ENCODE peak calls at places on chromosomes 12 and 14, in seven cellular contexts. N is osteoblast; Y is CD4-positive, alpha-beta memory T cell; D is brain microvascular endothelial cell; S is ovary; Z is CD8-positive, alpha-beta T cell; Q is aorta. K is an unnamed sample.

GRCh38 chr12:124398578-124399227 is 103.8 kb downstream of the RFLNA start:
- DNase-seq in Z (no peak), D (no peak), Y (no peak), Q (peak; percentile 95), S (peak; percentile 79), N (no peak), K (no peak)

GRCh38 chr12:14473707-14474287 is 93.9 kb downstream of the PLBD1 start:
- DNase-seq in N (no peak), Z (no peak), Q (no peak), D (no peak), S (no peak), Y (peak; percentile 39), K (peak; percentile 34)

GRCh38 chr12:125143491-125143890 is 78.3 kb downstream of the AACS start:
- DNase-seq in D (peak; percentile 21), Y (no peak), N (no peak), S (no peak), Q (peak; percentile 80), Z (no peak), K (no peak)

GRCh38 chr12:104276192-104277131 is 27.1 kb upstream of the EID3 start:
- DNase-seq in Z (no peak), S (no peak), D (no peak), Y (no peak), N (no peak), Q (no peak), K (no peak)

GRCh38 chr12:119540476-119540875 is 53.1 kb upstream of the TMEM233 start:
- DNase-seq in Q (no peak), Y (no peak), N (no peak), D (no peak), Z (no peak), S (no peak), K (no peak)

GRCh38 chr14:56118611-56119181 is 485 bp downstream of the PELI2 start:
- DNase-seq in S (peak; percentile 49), Q (peak; percentile 86), D (no peak), N (peak; percentile 85), Z (peak; percentile 33), Y (no peak), K (peak; percentile 7)

GRCh38 chr14:68941820-68942219 is 37.3 kb downstream of the ACTN1 start:
- DNase-seq in S (no peak), Y (no peak), N (peak; percentile 89), Z (no peak), Q (peak; percentile 84), D (peak; percentile 97), K (no peak)

GRCh38 chr14:47596232-47596631 is 79.2 kb downstream of the MDGA2 start:
- DNase-seq in S (no peak), N (no peak), Q (no peak), Y (no peak), D (no peak), Z (no peak), K (no peak)

GRCh38 chr14:56648508-56649301 is 69.1 kb downstream of the TMEM260 start:
- DNase-seq in D (no peak), Y (no peak), Z (no peak), S (no peak), Q (no peak), N (no peak), K (no peak)

GRCh38 chr12:29676676-29677075 is 107.1 kb downstream of the TMTC1 start:
- DNase-seq in S (no peak), Q (no peak), D (no peak), Y (no peak), N (no peak), Z (no peak), K (no peak)

GRCh38 chr12:5480218-5480952 is 48.5 kb downstream of the NTF3 start:
- DNase-seq in S (no peak), Q (no peak), N (no peak), Y (no peak), D (no peak), Z (no peak), K (no peak)

GRCh38 chr12:28938581-28939301 is 210.3 kb upstream of the FAR2 start:
- DNase-seq in S (no peak), Q (no peak), Y (no peak), D (no peak), Z (no peak), N (no peak), K (no peak)

GRCh38 chr14:102806447-102806846 is 29.2 kb downstream of the TRAF3 start:
- DNase-seq in Y (no peak), Q (no peak), D (no peak), Z (no peak), N (no peak), S (no peak), K (no peak)

GRCh38 chr12:116863275-116863767 is 17.9 kb downstream of the HRK start:
- DNase-seq in D (peak; percentile 18), Y (no peak), N (no peak), S (no peak), Z (no peak), Q (no peak), K (no peak)

GRCh38 chr12:10175849-10176641 is 2.8 kb upstream of the TMEM52B start:
- DNase-seq in Y (no peak), Q (no peak), S (no peak), N (no peak), D (no peak), Z (no peak), K (no peak)

GRCh38 chr12:75489613-75490210 is 9.2 kb downstream of the GLIPR1 start:
- DNase-seq in S (no peak), N (peak; percentile 68), D (no peak), Z (no peak), Y (no peak), Q (no peak), K (peak; percentile 44)

GRCh38 chr12:92971869-92972524 is 42.9 kb upstream of the EEA1 start:
- DNase-seq in S (no peak), Q (no peak), Y (no peak), N (peak; percentile 35), D (peak; percentile 83), Z (no peak), K (no peak)

GRCh38 chr12:71938728-71939385 is at the start of gene TPH2:
- DNase-seq in N (peak; percentile 30), Q (peak; percentile 74), S (no peak), D (peak; percentile 69), Y (peak; percentile 39), Z (peak; percentile 23), K (peak; percentile 53)

GRCh38 chr12:22029991-22030390 is 16.0 kb upstream of the CMAS start:
- DNase-seq in Y (no peak), S (no peak), D (no peak), Q (no peak), Z (no peak), N (no peak), K (no peak)

GRCh38 chr14:64298773-64299172 is 4.6 kb upstream of the ESR2 start:
- DNase-seq in S (no peak), Q (no peak), Z (no peak), N (no peak), D (no peak), Y (no peak), K (no peak)

GRCh38 chr12:108801736-108802665 is 55.4 kb downstream of the SSH1 start:
- DNase-seq in S (peak; percentile 49), Z (no peak), D (peak; percentile 86), Q (peak; percentile 83), N (no peak), Y (no peak), K (no peak)
- H3K27ac ChIP-seq in S (peak overlapping the region; percentile 80), Z (no peak overlapping the region), D (peak overlapping the region; percentile 94), Q (peak overlapping the region; percentile 83), N (peak overlapping the region; percentile 99), Y (no peak overlapping the region), K (no peak overlapping the region)

DNA sequence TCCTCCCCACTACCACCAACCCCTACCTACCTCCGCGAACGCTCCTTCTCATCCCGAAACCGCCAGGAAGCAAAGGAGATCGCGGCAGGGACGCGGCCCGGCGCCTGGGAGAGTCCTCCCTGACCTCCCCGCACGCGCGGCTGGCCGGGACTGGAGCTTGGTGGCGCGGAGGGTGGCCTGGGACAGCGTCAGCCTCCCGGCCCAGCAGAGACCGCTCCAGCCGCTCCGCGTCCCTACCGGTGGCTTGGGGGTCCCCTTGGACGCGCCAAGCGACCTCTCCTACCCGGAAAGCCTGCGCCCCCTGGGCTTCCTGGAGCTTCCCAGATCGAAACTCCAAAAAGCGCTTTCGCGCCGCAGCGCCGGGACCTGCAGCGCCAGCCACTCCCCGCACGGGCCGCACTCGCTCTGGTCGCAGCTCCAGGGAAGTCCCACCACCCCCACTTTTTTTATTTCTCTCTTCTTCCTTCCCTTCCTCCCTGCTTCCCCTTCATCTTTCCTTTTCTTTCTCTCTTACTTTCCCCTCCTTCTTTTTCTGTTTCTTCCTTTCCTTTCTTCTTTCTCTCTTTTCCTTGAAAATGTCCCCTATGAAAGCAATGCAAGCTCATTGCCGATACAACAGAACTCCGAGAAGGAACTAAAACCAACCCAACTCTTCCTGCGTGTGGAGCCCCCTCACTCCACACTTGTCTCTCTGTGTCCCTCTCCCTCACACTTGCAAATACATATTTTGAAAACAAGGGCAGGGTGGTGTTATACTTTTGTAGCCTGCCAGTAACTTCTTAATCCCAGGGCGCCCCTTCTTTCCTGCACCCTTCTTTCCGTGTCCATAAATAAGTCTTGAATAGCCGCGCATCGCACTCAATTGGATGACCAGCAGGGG is 3.8 kb downstream of the DIO3 start:
- DNase-seq in Z (no peak), Y (no peak), D (no peak), S (no peak), Q (no peak), N (peak; percentile 84), K (no peak)
- H3K27me3 ChIP-seq in Z (peaks cover 15% of the 10 kb centered on the region), Y (peaks cover 8% of the 10 kb centered on the region), D (peaks cover 55% of the 10 kb centered on the region), S (no peaks in the 10 kb centered on the region), Q (no peaks in the 10 kb centered on the region), N (peaks cover 64% of the 10 kb centered on the region), K (peaks cover 8% of the 10 kb centered on the region)

DNA sequence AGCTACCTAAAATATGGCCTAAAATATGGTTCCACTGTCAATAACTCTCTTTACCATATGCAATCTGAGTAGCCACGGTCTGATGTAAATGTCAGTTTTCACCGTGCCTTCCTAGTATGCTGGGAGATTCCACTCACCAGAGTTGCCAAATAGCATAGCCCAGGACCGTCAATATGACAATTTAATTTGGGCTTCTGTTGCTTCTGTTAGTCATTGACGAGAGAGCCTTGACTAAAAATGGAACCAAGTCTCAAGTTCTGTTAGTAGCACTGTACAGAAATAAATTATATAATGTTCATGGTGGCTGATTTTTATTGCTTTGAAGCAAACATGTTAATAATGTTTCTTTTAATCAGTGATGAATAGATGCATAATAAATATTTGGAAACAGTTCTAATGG is 348.3 kb downstream of the BCAT1 start:
- DNase-seq in Y (no peak), Q (no peak), Z (no peak), N (no peak), D (no peak), S (no peak), K (no peak)
- H3K27ac ChIP-seq in Y (no peak overlapping the region), Q (no peak overlapping the region), Z (no peak overlapping the region), N (no peak overlapping the region), D (no peak overlapping the region), S (no peak overlapping the region), K (no peak overlapping the region)

GRCh38 chr12:6694701-6695100 is 5.5 kb upstream of the ZNF384 start:
- DNase-seq in Z (no peak), Y (no peak), S (no peak), Q (no peak), N (no peak), D (no peak), K (no peak)

GRCh38 chr12:6697584-6698351 is 2.8 kb downstream of the PIANP start:
- DNase-seq in S (no peak), Q (peak; percentile 59), Y (peak; percentile 26), Z (no peak), D (peak; percentile 52), N (peak; percentile 99), K (no peak)

GRCh38 chr12:6695313-6696045 is 5.1 kb downstream of the PIANP start:
- DNase-seq in S (no peak), Q (no peak), D (no peak), N (peak; percentile 73), Z (no peak), Y (no peak), K (no peak)

GRCh38 chr12:6698352-6699046 is 2.1 kb downstream of the PIANP start:
- DNase-seq in Z (no peak), S (no peak), Q (peak; percentile 37), Y (no peak), D (no peak), N (peak; percentile 74), K (no peak)

GRCh38 chr12:6696690-6697583 is 3.7 kb downstream of the PIANP start:
- DNase-seq in Z (no peak), N (peak; percentile 60), Y (no peak), Q (peak; percentile 52), D (no peak), S (no peak), K (no peak)
- H3K27me3 ChIP-seq in Z (peaks cover 16% of the 10 kb centered on the region), N (peaks cover 39% of the 10 kb centered on the region), Y (peaks cover 12% of the 10 kb centered on the region), Q (no peaks in the 10 kb centered on the region), D (peaks cover 26% of the 10 kb centered on the region), S (no peaks in the 10 kb centered on the region), K (peaks cover 17% of the 10 kb centered on the region)

K was measured in CD4-positive, CD25-positive, alpha-beta regulatory T cell.